ENCODE peak calls at places on chromosomes 5 and 9, in five cellular contexts. A, G, Y, I and V are unnamed samples.

GRCh38 chr5:127849891-127850290 is 146.7 kb downstream of the CCDC192 start:
- DNase-seq in A (no peak), G (no peak), Y (no peak), I (peak; percentile 11), V (no peak)

GRCh38 chr9:131138676-131139075 is 13.3 kb downstream of the NUP214 start:
- DNase-seq in A (no peak), G (no peak), Y (peak; percentile 63), I (no peak), V (no peak)

GRCh38 chr5:10577371-10578291 is 13.8 kb downstream of the ANKRD33B start:
- DNase-seq in A (no peak), G (peak; percentile 86), Y (peak; percentile 80), I (no peak), V (no peak)

GRCh38 chr9:92986175-92987110 is 39.1 kb downstream of the FGD3 start:
- DNase-seq in A (no peak), G (no peak), Y (peak; percentile 59), I (no peak), V (no peak)

GRCh38 chr9:2919347-2919746 is 75.5 kb upstream of the PUM3 start:
- DNase-seq in A (no peak), G (no peak), Y (no peak), I (no peak), V (no peak)

GRCh38 chr5:89098199-89098756 is 215.3 kb upstream of the MEF2C start:
- DNase-seq in A (no peak), G (no peak), Y (no peak), I (no peak), V (no peak)

GRCh38 chr9:96217358-96217755 is 84.6 kb downstream of the HSD17B3 start:
- DNase-seq in A (no peak), G (no peak), Y (no peak), I (peak; percentile 77), V (peak; percentile 85)

GRCh38 chr5:115575167-115576070 is 26.9 kb downstream of the TICAM2 start:
- DNase-seq in A (peak; percentile 2), G (peak; percentile 96), Y (no peak), I (no peak), V (no peak)

GRCh38 chr5:68267044-68267443 is 51.5 kb downstream of the PIK3R1 start:
- DNase-seq in A (no peak), G (no peak), Y (no peak), I (peak; percentile 35), V (no peak)

GRCh38 chr9:93861736-93862358 is 93.3 kb downstream of the BARX1 start:
- DNase-seq in A (no peak), G (no peak), Y (no peak), I (peak; percentile 34), V (no peak)

GRCh38 chr5:113487779-113488644 is at the start of gene MCC:
- DNase-seq in A (peak; percentile 53), G (peak; percentile 73), Y (no peak), I (peak; percentile 93), V (peak; percentile 90)

GRCh38 chr9:136712690-136713554 is 550 bp downstream of the DIPK1B start:
- DNase-seq in A (no peak), G (no peak), Y (no peak), I (peak; percentile 59), V (no peak)

GRCh38 chr5:177498013-177498847 is 826 bp upstream of the PDLIM7 start:
- DNase-seq in A (peak; percentile 24), G (no peak), Y (peak; percentile 82), I (peak; percentile 81), V (peak; percentile 90)

GRCh38 chr9:95511952-95512750 is 4.6 kb downstream of the PTCH1 start:
- DNase-seq in A (no peak), G (no peak), Y (peak; percentile 66), I (peak; percentile 62), V (peak; percentile 83)

GRCh38 chr9:100428871-100429654 is 2.1 kb downstream of the MSANTD3 start:
- DNase-seq in A (peak; percentile 89), G (peak; percentile 98), Y (peak; percentile 42), I (no peak), V (no peak)

GRCh38 chr9:104776787-104777186 is 12.9 kb downstream of the NIPSNAP3B start:
- DNase-seq in A (no peak), G (no peak), Y (no peak), I (no peak), V (no peak)

GRCh38 chr9:137458194-137459146 is 664 bp downstream of the NSMF start:
- DNase-seq in A (no peak), G (no peak), Y (no peak), I (peak; percentile 42), V (peak; percentile 86)

GRCh38 chr9:69801994-69802393 is 18.6 kb upstream of the CFAP95 start:
- DNase-seq in A (peak; percentile 25), G (no peak), Y (no peak), I (no peak), V (no peak)

DNA sequence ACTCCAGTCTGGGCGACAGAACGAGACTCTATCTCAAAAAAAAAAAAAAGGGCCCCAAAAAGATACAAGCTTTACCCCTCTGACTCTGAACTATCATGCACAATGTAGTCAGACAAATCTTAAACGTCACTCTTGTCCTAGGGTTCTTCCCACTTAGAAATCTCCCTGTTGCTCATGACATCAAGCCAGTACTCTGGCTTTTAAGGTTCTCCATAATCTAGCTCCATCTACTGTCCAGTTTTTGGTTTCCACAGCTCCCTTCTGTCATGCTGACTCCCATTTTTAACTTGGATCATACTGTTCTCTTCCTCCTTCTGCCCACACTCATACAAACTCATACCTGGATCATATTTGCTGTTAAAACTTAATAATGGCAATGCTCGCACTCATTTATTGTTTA is 156.7 kb upstream of the TLX3 start:
- DNase-seq in A (no peak), G (peak; percentile 25), Y (peak; percentile 4), I (peak; percentile 6), V (no peak)
- TF ChIP-seq CTCF in A (peak; percentile 24), G (no peak), Y (peak; percentile 22), I (peak; percentile 24), V (no peak)

GRCh38 chr5:135039526-135040296 is 5.7 kb upstream of the PITX1 start:
- DNase-seq in A (no peak), G (no peak), Y (no peak), I (peak; percentile 67), V (peak; percentile 58)
- H3K4me3 ChIP-seq in A (no peak overlapping the region), G (no peak overlapping the region), Y (no peak overlapping the region), I (peak overlapping the region; percentile 37), V (no peak overlapping the region)

GRCh38 chr5:37549411-37549810 is 170.3 kb downstream of the WDR70 start:
- DNase-seq in A (no peak), G (no peak), Y (no peak), I (no peak), V (no peak)
- H3K9ac ChIP-seq in A (no peak overlapping the region), G (no peak overlapping the region), Y (no peak overlapping the region), I (no peak overlapping the region), V (no peak overlapping the region)

GRCh38 chr5:58497956-58498942 is 7.0 kb downstream of the GAPT start:
- DNase-seq in A (peak; percentile 24), G (peak; percentile 65), Y (peak; percentile 9), I (peak; percentile 46), V (no peak)
- TF ChIP-seq CTCF in A (peak; percentile 66), G (peak; percentile 68), Y (peak; percentile 35), I (peak; percentile 87), V (peak; percentile 68)

GRCh38 chr5:180807654-180808414 is 5.2 kb upstream of the MGAT1 start:
- DNase-seq in A (no peak), G (peak; percentile 54), Y (no peak), I (no peak), V (no peak)
- H3K4me3 ChIP-seq in A (peak overlapping the region; percentile 79), G (no peak overlapping the region), Y (peak overlapping the region; percentile 68), I (peak overlapping the region; percentile 85), V (peak overlapping the region; percentile 80)

DNA sequence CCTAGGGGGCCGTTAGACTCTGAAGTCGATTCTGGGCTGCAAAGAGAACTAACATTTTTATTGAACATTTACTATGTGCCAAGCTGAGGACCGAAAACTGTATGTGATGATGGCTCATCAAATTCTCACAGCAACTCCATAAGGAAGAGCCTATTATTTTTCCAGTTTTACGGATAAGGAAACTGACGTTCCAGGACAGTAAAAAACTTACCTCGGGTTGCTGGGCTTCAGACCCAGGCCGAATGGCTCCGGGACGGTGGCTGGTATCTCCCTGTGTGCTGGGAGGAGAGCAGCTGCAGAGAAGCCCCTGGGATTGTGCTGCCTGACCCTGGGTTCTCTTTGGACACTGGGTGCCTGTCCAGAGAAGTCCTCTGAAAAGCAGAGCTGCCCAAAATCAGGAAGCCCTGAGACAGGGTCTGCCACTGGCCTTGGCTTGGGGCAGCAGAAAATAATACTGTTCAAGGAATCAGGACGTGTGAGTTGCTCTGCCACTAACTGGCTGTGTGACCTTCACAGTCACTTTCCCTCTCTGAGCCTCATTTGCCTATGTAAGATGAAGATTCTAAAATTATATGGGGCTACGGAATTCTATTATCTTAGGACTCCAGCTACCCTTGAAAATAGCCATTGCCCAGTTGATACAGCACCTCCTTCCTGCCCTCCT is 116.3 kb upstream of the CPEB4 start:
- DNase-seq in A (no peak), G (no peak), Y (no peak), I (no peak), V (no peak)
- H3K9ac ChIP-seq in A (no peak overlapping the region), G (no peak overlapping the region), Y (no peak overlapping the region), I (no peak overlapping the region), V (no peak overlapping the region)